ENCODE peak calls at places on chromosomes 5 and 9, in nine cellular contexts. N is erythroblast, E is amygdala, Q is RWPE1, I is NCI-H774, T is GM19239, K is heart right ventricle, U is kidney glomerular epithelial cell, R is tibial nerve. V is an unnamed sample.
A peak's percentile ranks its signal among the peaks of the same experiment; 100 is the strongest.

GRCh38 chr5:132941331-132941730 is 22.1 kb downstream of the AFF4 start:
- DNase-seq in U (no peak), I (no peak), Q (no peak), N (no peak), K (no peak), R (no peak), T (no peak), E (no peak), V (no peak)

GRCh38 chr5:156186760-156187159 is 140.2 kb upstream of the SGCD start:
- DNase-seq in N (no peak), I (no peak), E (no peak), K (no peak), U (peak; percentile 44), R (no peak), T (no peak), Q (no peak), V (no peak)

GRCh38 chr5:759111-759741 is 25.3 kb downstream of the ZDHHC11B start:
- DNase-seq in T (no peak), I (peak; percentile 75), Q (no peak), U (no peak), E (no peak), K (peak; percentile 89), R (no peak), N (no peak), V (no peak)

GRCh38 chr5:35186749-35187148 is 43.5 kb downstream of the PRLR start:
- DNase-seq in U (no peak), K (no peak), Q (no peak), I (no peak), T (no peak), E (no peak), R (no peak), N (no peak), V (no peak)

GRCh38 chr5:147782053-147783028 is at the start of gene JAKMIP2:
- DNase-seq in K (peak; percentile 73), Q (peak; percentile 39), U (no peak), T (no peak), R (peak; percentile 68), N (peak; percentile 70), I (peak; percentile 96), E (peak; percentile 91), V (no peak)

GRCh38 chr9:33165263-33166151 is 1.6 kb downstream of the B4GALT1 start:
- DNase-seq in N (peak; percentile 92), Q (peak; percentile 74), R (peak; percentile 99), E (no peak), T (peak; percentile 48), K (peak; percentile 57), I (no peak), U (peak; percentile 32), V (peak; percentile 13)

GRCh38 chr5:172243302-172243701 is 40.3 kb downstream of the UBTD2 start:
- DNase-seq in Q (no peak), U (no peak), K (no peak), I (no peak), N (no peak), E (no peak), T (no peak), R (no peak), V (no peak)

GRCh38 chr5:14054965-14055963 is 87.9 kb upstream of the TRIO start:
- DNase-seq in R (no peak), Q (no peak), U (no peak), T (no peak), N (no peak), I (no peak), K (no peak), E (no peak), V (no peak)

GRCh38 chr5:90473321-90474234 is 993 bp downstream of the MBLAC2 start:
- DNase-seq in R (peak; percentile 33), N (peak; percentile 74), I (no peak), U (peak; percentile 16), Q (peak; percentile 45), T (no peak), E (no peak), K (peak; percentile 14), V (peak; percentile 59)

GRCh38 chr5:73233461-73234151 is 60.6 kb downstream of the TMEM174 start:
- DNase-seq in Q (no peak), R (no peak), K (no peak), I (no peak), N (no peak), U (no peak), E (no peak), T (no peak), V (no peak)

GRCh38 chr5:10839916-10840599 is 79.0 kb upstream of the DAP start:
- DNase-seq in I (no peak), U (no peak), E (no peak), R (no peak), N (no peak), K (no peak), T (no peak), Q (no peak), V (no peak)

GRCh38 chr5:39411051-39411450 is 13.7 kb downstream of the DAB2 start:
- DNase-seq in T (no peak), K (no peak), I (no peak), R (no peak), Q (peak; percentile 46), E (no peak), U (peak; percentile 17), N (no peak), V (no peak)

GRCh38 chr5:56749842-56750241 is 65.5 kb upstream of the MAP3K1 start:
- DNase-seq in E (no peak), Q (no peak), R (no peak), T (no peak), U (no peak), K (no peak), I (no peak), N (no peak), V (no peak)

GRCh38 chr9:14715102-14715501 is 7.4 kb downstream of the CER1 start:
- DNase-seq in T (no peak), I (no peak), R (no peak), U (no peak), E (no peak), Q (no peak), K (no peak), N (no peak), V (no peak)

GRCh38 chr9:14031761-14032279 is 282.1 kb downstream of the NFIB start:
- DNase-seq in N (no peak), E (no peak), K (no peak), U (no peak), T (no peak), Q (no peak), R (no peak), I (no peak), V (no peak)

GRCh38 chr5:139611703-139612584 is 36.2 kb upstream of the CXXC5 start:
- DNase-seq in I (no peak), N (no peak), Q (no peak), T (no peak), U (no peak), K (no peak), E (no peak), R (no peak), V (no peak)

GRCh38 chr5:116652196-116652729 is 77.6 kb upstream of the SEMA6A start:
- DNase-seq in U (peak; percentile 49), E (peak; percentile 66), R (peak; percentile 80), N (no peak), Q (no peak), K (peak; percentile 76), T (no peak), I (no peak), V (no peak)

GRCh38 chr5:165722401-165722800 is 2217.0 kb downstream of the MAT2B start:
- DNase-seq in T (no peak), E (no peak), K (no peak), Q (no peak), N (no peak), R (no peak), I (no peak), U (no peak), V (no peak)

GRCh38 chr5:55134053-55134722 is 25.8 kb upstream of the GPX8 start:
- DNase-seq in R (no peak), Q (no peak), E (no peak), N (no peak), T (no peak), I (no peak), U (no peak), K (no peak), V (no peak)

GRCh38 chr5:125750538-125751186 is 672.5 kb upstream of the GRAMD2B start:
- DNase-seq in T (no peak), N (no peak), I (no peak), U (peak; percentile 4), R (no peak), K (no peak), Q (peak; percentile 12), E (no peak), V (no peak)

GRCh38 chr9:93276973-93277372 is 93.0 kb downstream of the WNK2 start:
- DNase-seq in T (no peak), Q (no peak), K (no peak), U (no peak), N (peak; percentile 9), R (no peak), E (no peak), I (no peak), V (no peak)

GRCh38 chr5:73448451-73449136 is at the start of gene FOXD1:
- DNase-seq in U (peak; percentile 93), E (no peak), T (no peak), Q (peak; percentile 84), K (peak; percentile 45), I (peak; percentile 82), N (peak; percentile 77), R (peak; percentile 93), V (peak; percentile 91)

GRCh38 chr5:58348996-58349728 is 110.7 kb downstream of the PLK2 start:
- DNase-seq in Q (no peak), R (no peak), I (no peak), K (no peak), U (no peak), E (no peak), N (no peak), T (no peak), V (no peak)

GRCh38 chr9:134262035-134262434 is 64.2 kb upstream of the RXRA start:
- DNase-seq in E (no peak), K (no peak), I (no peak), U (no peak), T (no peak), Q (no peak), R (no peak), N (peak; percentile 11), V (no peak)

GRCh38 chr9:96344458-96345180 is 38.9 kb downstream of the SLC35D2 start:
- DNase-seq in U (peak; percentile 84), R (peak; percentile 34), I (peak; percentile 46), T (no peak), K (peak; percentile 59), E (peak; percentile 56), N (peak; percentile 12), Q (peak; percentile 97), V (peak; percentile 84)